ENCODE peak calls at places on chromosomes 13 and 19, in eight cellular contexts. K, A, C, W, N, V, X and R are unnamed samples.

GRCh38 chr19:35041548-35042055 is at the start of gene HPN:
- DNase-seq in K (no peak), A (no peak), C (no peak), W (no peak), N (no peak), V (peak), X (no peak), R (peak)

GRCh38 chr13:21657538-21657937 is 13.3 kb upstream of the FGF9 start:
- DNase-seq in K (no peak), A (no peak), C (no peak), W (peak), N (no peak), V (no peak), X (no peak), R (no peak)

GRCh38 chr19:5171711-5172110 is 168.9 kb downstream of the PTPRS start:
- DNase-seq in K (no peak), A (no peak), C (no peak), W (no peak), N (no peak), V (no peak), X (no peak), R (no peak)

GRCh38 chr19:55698256-55698655 is 23.2 kb downstream of the EPN1 start:
- DNase-seq in K (no peak), A (no peak), C (no peak), W (no peak), N (no peak), V (no peak), X (no peak), R (peak)

GRCh38 chr19:53004242-53004641 is 9.5 kb upstream of the ERVV-1 start:
- DNase-seq in K (no peak), A (no peak), C (no peak), W (no peak), N (no peak), V (no peak), X (no peak), R (no peak)

GRCh38 chr13:27336005-27336673 is 65.5 kb downstream of the RASL11A start:
- DNase-seq in K (no peak), A (no peak), C (no peak), W (peak), N (no peak), V (no peak), X (no peak), R (peak)

GRCh38 chr19:33208904-33209843 is 15.0 kb downstream of the LRP3 start:
- DNase-seq in K (no peak), A (no peak), C (no peak), W (no peak), N (no peak), V (no peak), X (no peak), R (no peak)

GRCh38 chr19:16628183-16628983 is at the start of gene MED26:
- DNase-seq in K (peak), A (peak), C (peak), W (peak), N (peak), V (peak), X (peak), R (peak)